ENCODE peak calls at places on chromosomes 4 and X, in five cellular contexts. W, D, P, R and J are unnamed samples.
A peak's percentile ranks its signal among the peaks of the same experiment; 100 is the strongest.

GRCh38 chrX:40099046-40099968 is 1.5 kb upstream of the BCOR start:
- ATAC-seq in W (peak; percentile 30), D (peak; percentile 25), P (peak; percentile 34), R (peak; percentile 26), J (no peak)

GRCh38 chr4:8726344-8726851 is 133.8 kb downstream of the CPZ start:
- ATAC-seq in W (no peak), D (no peak), P (no peak), R (no peak), J (no peak)

GRCh38 chr4:88244056-88244455 is 40.3 kb downstream of the PPM1K start:
- ATAC-seq in W (no peak), D (no peak), P (no peak), R (no peak), J (no peak)

GRCh38 chrX:57266275-57266674 is 20.2 kb upstream of the FAAH2 start:
- ATAC-seq in W (no peak), D (no peak), P (no peak), R (no peak), J (no peak)

GRCh38 chrX:129360175-129360574 is 163.1 kb downstream of the SMARCA1 start:
- ATAC-seq in W (peak; percentile 86), D (no peak), P (peak; percentile 79), R (peak; percentile 53), J (no peak)

GRCh38 chr4:40594261-40595178 is 35.1 kb downstream of the RBM47 start:
- ATAC-seq in W (no peak), D (no peak), P (peak; percentile 58), R (peak; percentile 52), J (no peak)

GRCh38 chrX:119693996-119694451 is 1.1 kb upstream of the SEPTIN6 start:
- ATAC-seq in W (no peak), D (no peak), P (no peak), R (no peak), J (no peak)

GRCh38 chrX:121013897-121014455 is 28.4 kb upstream of the CT47A1 start:
- ATAC-seq in W (no peak), D (no peak), P (no peak), R (no peak), J (no peak)

GRCh38 chr4:128630881-128631280 is 178.6 kb upstream of the JADE1 start:
- ATAC-seq in W (no peak), D (no peak), P (peak; percentile 37), R (no peak), J (no peak)

GRCh38 chr4:155407480-155407879 is 30.7 kb upstream of the MAP9 start:
- ATAC-seq in W (no peak), D (no peak), P (no peak), R (no peak), J (no peak)
- H3K27me3 ChIP-seq in W (peaks cover 10% of the 10 kb centered on the region), D (no peaks in the 10 kb centered on the region), P (no peaks in the 10 kb centered on the region), R (no peaks in the 10 kb centered on the region), J (no peaks in the 10 kb centered on the region)

DNA sequence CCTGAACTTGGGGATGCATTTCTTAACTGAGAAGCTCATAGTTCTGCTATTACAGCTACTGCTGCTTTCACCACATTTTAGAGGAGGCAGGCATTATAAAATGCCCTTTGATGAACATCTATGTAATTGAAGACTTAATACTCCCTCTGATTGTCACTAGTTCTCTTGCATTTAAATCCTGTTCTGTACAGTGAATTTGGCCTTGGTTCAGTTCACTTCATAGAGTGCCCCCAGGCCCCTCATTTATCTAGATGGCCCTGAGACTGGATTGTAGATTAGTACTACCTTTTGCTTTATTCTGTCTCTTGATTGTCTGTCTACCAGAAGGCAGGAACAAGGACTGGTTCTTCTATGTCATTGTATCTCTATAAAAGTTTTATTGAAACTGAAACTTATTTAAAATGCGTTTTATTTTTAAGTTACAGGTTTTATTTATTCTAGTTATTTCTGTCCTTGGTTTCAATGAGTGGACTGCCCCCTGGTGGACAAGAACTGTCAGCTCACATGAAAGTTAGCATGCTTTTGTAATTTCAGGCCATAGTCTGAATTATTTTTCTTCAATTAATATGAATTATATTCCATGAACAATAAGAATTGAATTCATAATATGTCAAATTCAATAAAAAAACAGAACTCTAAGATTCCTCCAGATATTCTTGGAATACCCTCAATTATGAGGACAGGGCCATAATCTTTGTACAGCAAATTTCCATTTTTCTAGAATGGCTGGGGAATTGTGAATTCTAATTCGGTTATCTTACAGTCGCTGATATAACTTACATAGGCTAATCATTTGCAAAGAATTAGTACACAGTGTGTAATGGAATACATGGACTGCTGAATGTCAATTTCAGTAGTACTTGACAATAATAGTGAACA is 47.2 kb upstream of the TMEM33 start:
- ATAC-seq in W (no peak), D (no peak), P (peak; percentile 58), R (no peak), J (no peak)
- H3K27me3 ChIP-seq in W (peaks cover 4% of the 10 kb centered on the region), D (no peaks in the 10 kb centered on the region), P (peaks cover 61% of the 10 kb centered on the region), R (no peaks in the 10 kb centered on the region), J (peaks cover 47% of the 10 kb centered on the region)

DNA sequence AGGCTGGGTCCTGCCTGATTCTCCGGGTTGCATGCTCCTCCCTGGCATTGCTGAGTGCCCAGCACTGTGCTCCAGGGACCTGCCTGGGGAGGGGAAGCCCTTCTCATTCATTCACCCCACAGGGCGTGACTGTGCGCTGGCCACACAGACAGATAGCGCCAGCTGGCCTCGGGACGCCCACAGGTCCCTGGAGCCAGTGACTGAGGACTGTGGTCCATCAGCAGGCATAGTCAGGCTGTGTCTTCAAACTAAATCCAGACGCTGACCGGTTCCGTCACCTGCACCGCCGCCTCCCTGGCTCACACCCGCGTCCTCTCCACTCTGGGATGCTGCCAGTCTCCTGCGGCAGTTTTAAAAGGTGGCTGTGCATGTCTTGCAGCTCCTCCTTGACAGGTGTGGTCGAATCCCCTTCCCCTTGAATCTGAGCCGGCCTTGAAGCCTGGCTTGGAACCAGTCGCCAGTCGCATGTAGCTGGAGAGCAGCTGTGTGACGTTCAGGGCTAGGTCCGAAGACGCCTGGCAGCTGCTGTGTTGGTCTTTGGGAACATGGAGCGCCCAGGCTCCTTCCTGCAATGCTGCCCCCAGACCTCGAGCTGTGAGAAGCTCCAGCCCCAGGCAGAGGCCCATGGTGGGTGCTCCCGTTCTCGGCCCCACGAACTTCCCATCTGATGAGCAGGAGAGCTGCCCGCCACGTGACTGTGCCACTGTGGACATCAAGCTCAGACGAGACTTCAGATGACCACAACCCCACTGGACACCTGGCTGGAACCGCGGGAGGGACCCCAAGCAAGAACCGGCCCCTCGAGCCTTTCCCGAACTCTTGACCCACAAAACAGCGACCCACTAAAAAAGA is 94.1 kb downstream of the ADRA2C start:
- ATAC-seq in W (no peak), D (no peak), P (no peak), R (no peak), J (no peak)
- H3K27me3 ChIP-seq in W (no peaks in the 10 kb centered on the region), D (no peaks in the 10 kb centered on the region), P (peaks cover 97% of the 10 kb centered on the region), R (no peaks in the 10 kb centered on the region), J (peaks cover 87% of the 10 kb centered on the region)

DNA sequence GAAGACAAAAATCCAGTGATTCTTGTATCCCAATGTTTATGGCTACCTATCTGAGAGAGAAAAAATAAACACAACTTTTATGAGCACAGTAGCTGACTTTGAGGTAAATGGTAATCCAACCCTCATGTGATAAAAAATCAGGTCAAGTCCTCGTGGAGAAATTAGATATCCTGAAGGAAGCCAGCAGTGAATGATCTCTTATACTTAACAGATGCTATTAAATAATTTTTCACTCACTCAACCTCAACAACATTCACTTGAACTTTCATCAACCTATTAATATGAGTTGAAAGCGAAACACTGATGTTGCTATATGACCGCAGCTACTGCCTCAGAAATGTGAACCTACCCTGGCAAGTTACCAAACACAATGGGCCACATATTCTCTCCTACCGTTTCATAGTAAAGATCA is 105.4 kb downstream of the GPC3 start:
- ATAC-seq in W (no peak), D (no peak), P (no peak), R (no peak), J (no peak)
- H3K27me3 ChIP-seq in W (no peaks in the 10 kb centered on the region), D (peaks cover 8% of the 10 kb centered on the region), P (no peaks in the 10 kb centered on the region), R (no peaks in the 10 kb centered on the region), J (no peaks in the 10 kb centered on the region)

GRCh38 chrX:109858602-109859341 is 125.7 kb upstream of the ACSL4 start:
- ATAC-seq in W (no peak), D (no peak), P (no peak), R (no peak), J (no peak)

GRCh38 chrX:109857898-109858297 is 124.8 kb upstream of the ACSL4 start:
- ATAC-seq in W (no peak), D (no peak), P (no peak), R (no peak), J (no peak)

GRCh38 chrX:109859673-109860072 is 126.6 kb upstream of the ACSL4 start:
- ATAC-seq in W (no peak), D (no peak), P (no peak), R (no peak), J (no peak)

GRCh38 chrX:109863811-109864210 is 130.8 kb upstream of the ACSL4 start:
- ATAC-seq in W (no peak), D (no peak), P (no peak), R (no peak), J (no peak)

GRCh38 chrX:109862386-109862910 is 129.4 kb upstream of the ACSL4 start:
- ATAC-seq in W (no peak), D (no peak), P (no peak), R (no peak), J (no peak)
- H3K27me3 ChIP-seq in W (no peaks in the 10 kb centered on the region), D (no peaks in the 10 kb centered on the region), P (no peaks in the 10 kb centered on the region), R (no peaks in the 10 kb centered on the region), J (no peaks in the 10 kb centered on the region)

GRCh38 chr4:58833126-58833525 is 1722.9 kb upstream of the IGFBP7 start:
- ATAC-seq in W (no peak), D (no peak), P (no peak), R (no peak), J (no peak)
- H3K27me3 ChIP-seq in W (no peaks in the 10 kb centered on the region), D (no peaks in the 10 kb centered on the region), P (no peaks in the 10 kb centered on the region), R (no peaks in the 10 kb centered on the region), J (no peaks in the 10 kb centered on the region)

GRCh38 chr4:152293527-152293926 is 242.4 kb downstream of the FBXW7 start:
- ATAC-seq in W (no peak), D (no peak), P (no peak), R (no peak), J (no peak)
- H3K27me3 ChIP-seq in W (no peaks in the 10 kb centered on the region), D (no peaks in the 10 kb centered on the region), P (no peaks in the 10 kb centered on the region), R (no peaks in the 10 kb centered on the region), J (no peaks in the 10 kb centered on the region)

DNA sequence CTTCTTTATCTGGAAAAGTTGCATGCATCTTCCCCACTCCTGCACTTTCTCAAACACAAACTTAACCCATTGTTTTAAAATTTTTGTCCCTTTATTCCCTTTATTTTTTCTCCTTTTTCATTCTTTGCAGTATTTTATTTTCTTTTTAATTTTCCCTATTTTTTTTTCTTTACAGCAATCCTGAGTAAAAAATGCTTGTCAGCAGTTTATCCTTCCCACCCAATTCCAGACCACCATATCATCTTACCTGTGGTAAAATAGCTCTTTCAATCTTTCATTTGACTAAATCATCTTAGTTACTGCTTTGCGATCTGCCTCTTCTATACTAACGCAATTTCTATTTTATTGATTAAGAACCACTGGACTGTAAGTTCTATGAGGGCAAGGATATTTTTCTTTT is 450.5 kb downstream of the KLHL4 start:
- ATAC-seq in W (no peak), D (no peak), P (no peak), R (no peak), J (no peak)
- H3K27me3 ChIP-seq in W (no peaks in the 10 kb centered on the region), D (no peaks in the 10 kb centered on the region), P (no peaks in the 10 kb centered on the region), R (no peaks in the 10 kb centered on the region), J (no peaks in the 10 kb centered on the region)

GRCh38 chr4:110639207-110640092 is 16.6 kb upstream of the PITX2 start:
- ATAC-seq in W (no peak), D (no peak), P (no peak), R (no peak), J (no peak)
- H3K27me3 ChIP-seq in W (peaks cover 14% of the 10 kb centered on the region), D (peaks cover 38% of the 10 kb centered on the region), P (peaks cover 100% of the 10 kb centered on the region), R (peaks cover 22% of the 10 kb centered on the region), J (peaks cover 93% of the 10 kb centered on the region)